ENCODE peak calls at places on chromosomes 13 and 19, in five cellular contexts. One of them, this sample, is unnamed.

GRCh38 chr19:24159707-24160106 is 72.7 kb downstream of the ZNF254 start:
- DNase-seq in lower lobe of right lung: no peak
- DNase-seq in GM23338: peak; percentile 58
- DNase-seq in CD8-positive, alpha-beta T cell: no peak
- DNase-seq in lower leg skin: no peak
- DNase-seq in this sample: peak; percentile 3

GRCh38 chr13:46975173-46975572 is 78.3 kb upstream of the HTR2A start:
- DNase-seq in CD8-positive, alpha-beta T cell: no peak
- DNase-seq in lower lobe of right lung: no peak
- DNase-seq in GM23338: no peak
- DNase-seq in lower leg skin: no peak
- DNase-seq in this sample: no peak

GRCh38 chr19:952680-953500 is 27.1 kb downstream of the ARID3A start:
- DNase-seq in lower lobe of right lung: no peak
- DNase-seq in CD8-positive, alpha-beta T cell: no peak
- DNase-seq in GM23338: peak; percentile 58
- DNase-seq in lower leg skin: no peak
- DNase-seq in this sample: no peak

GRCh38 chr13:21945195-21945594 is 274.3 kb downstream of the FGF9 start:
- DNase-seq in lower leg skin: no peak
- DNase-seq in lower lobe of right lung: no peak
- DNase-seq in CD8-positive, alpha-beta T cell: no peak
- DNase-seq in GM23338: no peak
- DNase-seq in this sample: no peak

GRCh38 chr13:111511805-111512504 is 191.5 kb downstream of the TEX29 start:
- DNase-seq in CD8-positive, alpha-beta T cell: no peak
- DNase-seq in GM23338: no peak
- DNase-seq in lower lobe of right lung: no peak
- DNase-seq in lower leg skin: peak; percentile 82
- DNase-seq in this sample: no peak

GRCh38 chr19:35860818-35861639 is 4.3 kb downstream of the KIRREL2 start:
- DNase-seq in lower lobe of right lung: no peak
- DNase-seq in lower leg skin: peak; percentile 81
- DNase-seq in GM23338: peak; percentile 98
- DNase-seq in CD8-positive, alpha-beta T cell: no peak
- DNase-seq in this sample: no peak

GRCh38 chr19:6261883-6262282 is 17.9 kb downstream of the MLLT1 start:
- DNase-seq in CD8-positive, alpha-beta T cell: no peak
- DNase-seq in lower lobe of right lung: no peak
- DNase-seq in lower leg skin: no peak
- DNase-seq in GM23338: no peak
- DNase-seq in this sample: no peak

GRCh38 chr13:40306817-40307216 is 359.6 kb downstream of the FOXO1 start:
- DNase-seq in CD8-positive, alpha-beta T cell: no peak
- DNase-seq in lower lobe of right lung: no peak
- DNase-seq in lower leg skin: no peak
- DNase-seq in GM23338: no peak
- DNase-seq in this sample: peak; percentile 19

GRCh38 chr13:25847145-25847544 is 204.7 kb downstream of the SHISA2 start:
- DNase-seq in lower lobe of right lung: no peak
- DNase-seq in lower leg skin: no peak
- DNase-seq in CD8-positive, alpha-beta T cell: no peak
- DNase-seq in GM23338: no peak
- DNase-seq in this sample: no peak

GRCh38 chr13:25847635-25848616 is 203.9 kb downstream of the SHISA2 start:
- DNase-seq in CD8-positive, alpha-beta T cell: no peak
- DNase-seq in lower lobe of right lung: peak; percentile 57
- DNase-seq in lower leg skin: no peak
- DNase-seq in GM23338: peak; percentile 26
- DNase-seq in this sample: no peak

GRCh38 chr13:25846227-25846984 is 205.4 kb downstream of the SHISA2 start:
- DNase-seq in lower leg skin: no peak
- DNase-seq in lower lobe of right lung: no peak
- DNase-seq in GM23338: no peak
- DNase-seq in CD8-positive, alpha-beta T cell: no peak
- DNase-seq in this sample: no peak

GRCh38 chr13:25844559-25845434 is 207.0 kb downstream of the SHISA2 start:
- DNase-seq in lower leg skin: no peak
- DNase-seq in CD8-positive, alpha-beta T cell: no peak
- DNase-seq in lower lobe of right lung: no peak
- DNase-seq in GM23338: no peak
- DNase-seq in this sample: no peak

GRCh38 chr13:25848822-25849740 is 202.7 kb downstream of the SHISA2 start:
- DNase-seq in CD8-positive, alpha-beta T cell: no peak
- DNase-seq in lower lobe of right lung: no peak
- DNase-seq in GM23338: peak; percentile 43
- DNase-seq in lower leg skin: no peak
- DNase-seq in this sample: no peak
- TF ChIP-seq CTCF in CD8-positive, alpha-beta T cell: no peak
- TF ChIP-seq CTCF in lower lobe of right lung: no peak
- TF ChIP-seq CTCF in GM23338: no peak
- TF ChIP-seq CTCF in lower leg skin: no peak
- TF ChIP-seq CTCF in this sample: no peak

GRCh38 chr19:57829316-57829715 is 783 bp upstream of the ZNF587B start:
- DNase-seq in GM23338: no peak
- DNase-seq in lower lobe of right lung: no peak
- DNase-seq in lower leg skin: no peak
- DNase-seq in CD8-positive, alpha-beta T cell: no peak
- DNase-seq in this sample: peak; percentile 83

GRCh38 chr19:57825501-57825900 is 4.6 kb upstream of the ZNF587B start:
- DNase-seq in lower leg skin: no peak
- DNase-seq in CD8-positive, alpha-beta T cell: no peak
- DNase-seq in lower lobe of right lung: no peak
- DNase-seq in GM23338: no peak
- DNase-seq in this sample: peak; percentile 27

GRCh38 chr19:57830071-57830602 is at the start of gene ZNF587B:
- DNase-seq in GM23338: peak; percentile 99
- DNase-seq in CD8-positive, alpha-beta T cell: peak; percentile 40
- DNase-seq in lower leg skin: peak; percentile 91
- DNase-seq in lower lobe of right lung: peak; percentile 67
- DNase-seq in this sample: peak; percentile 89
- H3K4me3 ChIP-seq in GM23338: peak within 1 kb of the TSS; percentile 68
- H3K4me3 ChIP-seq in CD8-positive, alpha-beta T cell: no peak within 1 kb of the TSS
- H3K4me3 ChIP-seq in lower leg skin: peak within 1 kb of the TSS; percentile 30
- H3K4me3 ChIP-seq in lower lobe of right lung: peak within 1 kb of the TSS; percentile 54
- H3K4me3 ChIP-seq in this sample: peak within 1 kb of the TSS; percentile 61

GRCh38 chr19:51664131-51664530 is 17.5 kb upstream of the SIGLEC14 start:
- DNase-seq in lower leg skin: no peak
- DNase-seq in lower lobe of right lung: no peak
- DNase-seq in GM23338: no peak
- DNase-seq in CD8-positive, alpha-beta T cell: no peak
- DNase-seq in this sample: no peak

GRCh38 chr19:51663650-51664049 is 17.0 kb upstream of the SIGLEC14 start:
- DNase-seq in lower lobe of right lung: no peak
- DNase-seq in CD8-positive, alpha-beta T cell: no peak
- DNase-seq in GM23338: no peak
- DNase-seq in lower leg skin: no peak
- DNase-seq in this sample: no peak

GRCh38 chr19:51668167-51668566 is 21.5 kb upstream of the SIGLEC14 start:
- DNase-seq in CD8-positive, alpha-beta T cell: no peak
- DNase-seq in lower leg skin: no peak
- DNase-seq in lower lobe of right lung: no peak
- DNase-seq in GM23338: no peak
- DNase-seq in this sample: no peak

GRCh38 chr19:51660975-51661600 is 14.5 kb upstream of the SIGLEC14 start:
- DNase-seq in CD8-positive, alpha-beta T cell: peak; percentile 54
- DNase-seq in lower leg skin: no peak
- DNase-seq in GM23338: peak; percentile 95
- DNase-seq in lower lobe of right lung: peak; percentile 54
- DNase-seq in this sample: peak; percentile 88

GRCh38 chr19:51664997-51665396 is 18.4 kb upstream of the SIGLEC14 start:
- DNase-seq in GM23338: no peak
- DNase-seq in CD8-positive, alpha-beta T cell: no peak
- DNase-seq in lower leg skin: no peak
- DNase-seq in lower lobe of right lung: no peak
- DNase-seq in this sample: peak; percentile 41
- TF ChIP-seq CTCF in GM23338: peak; percentile 44
- TF ChIP-seq CTCF in CD8-positive, alpha-beta T cell: no peak
- TF ChIP-seq CTCF in lower leg skin: no peak
- TF ChIP-seq CTCF in lower lobe of right lung: no peak
- TF ChIP-seq CTCF in this sample: peak; percentile 52

DNA sequence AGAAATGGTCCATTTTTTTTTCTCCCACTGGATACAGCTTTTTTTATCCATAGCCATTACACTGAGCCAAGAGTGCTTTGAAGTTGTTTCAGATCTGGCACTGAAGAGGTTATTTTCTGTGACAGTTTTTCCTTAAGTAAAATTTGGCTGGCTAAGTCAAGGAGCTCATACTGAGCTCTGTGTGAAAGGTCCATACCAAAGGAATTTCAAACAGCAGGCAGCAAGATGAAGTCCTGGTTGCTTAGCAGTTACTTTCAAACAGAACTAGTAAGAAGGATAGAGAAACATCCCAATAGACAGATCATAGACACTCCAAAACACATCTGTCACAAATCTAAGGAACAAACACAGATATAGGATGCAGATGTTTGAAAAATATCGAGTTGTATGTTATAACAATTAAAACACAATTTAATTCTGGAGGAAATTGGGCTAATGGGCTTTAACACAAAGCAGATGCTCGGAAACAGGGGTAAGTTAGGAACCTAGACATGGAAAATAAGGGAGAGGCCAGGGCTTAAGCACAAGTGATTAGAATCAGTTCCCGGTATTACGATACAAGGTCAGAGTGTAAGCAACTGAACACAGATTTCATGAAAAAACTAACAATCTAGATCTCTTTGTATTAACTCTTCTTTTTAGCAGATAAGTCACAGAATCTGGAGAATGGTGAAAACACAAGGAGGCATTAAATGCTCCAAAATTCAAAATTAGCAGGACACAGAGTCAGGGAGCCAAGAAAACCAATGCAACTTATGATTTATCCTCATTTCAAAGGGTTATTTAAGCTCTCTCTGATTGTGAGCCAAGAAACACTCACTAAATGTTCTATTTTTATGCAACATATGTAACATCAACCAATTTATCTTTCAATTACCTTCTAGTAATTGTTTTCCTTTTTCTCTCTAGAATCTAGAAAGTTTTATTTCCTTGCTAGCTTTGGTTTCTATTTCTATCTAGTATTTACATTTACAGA is 1992.9 kb upstream of the PCDH20 start:
- DNase-seq in CD8-positive, alpha-beta T cell: no peak
- DNase-seq in lower leg skin: no peak
- DNase-seq in lower lobe of right lung: no peak
- DNase-seq in GM23338: peak; percentile 39
- DNase-seq in this sample: no peak
- H3K4me3 ChIP-seq in CD8-positive, alpha-beta T cell: no peak overlapping the region
- H3K4me3 ChIP-seq in lower leg skin: no peak overlapping the region
- H3K4me3 ChIP-seq in lower lobe of right lung: no peak overlapping the region
- H3K4me3 ChIP-seq in GM23338: no peak overlapping the region
- H3K4me3 ChIP-seq in this sample: no peak overlapping the region

This sample was measured in cardiac fibroblast.